ENCODE peak calls at places on chromosomes 1 and 21, in ten cellular contexts. One of them, this sample, is unnamed. For H3K4me1, H3K9me3 and H3K36me3, the result is how much of the 10 kb centered on the place peaks cover.

GRCh38 chr1:183416850-183417690 is 1.1 kb downstream of the NMNAT2 start:
- DNase-seq in tibial nerve: no peak
- DNase-seq in uterus: peak
- DNase-seq in SJSA1: peak
- DNase-seq in CD8-positive, alpha-beta memory T cell: peak
- DNase-seq in heart right ventricle: peak
- DNase-seq in trophoblast cell: peak
- DNase-seq in neuronal stem cell: peak
- DNase-seq in naive thymus-derived CD4-positive, alpha-beta T cell: peak
- DNase-seq in GM12878: no peak
- DNase-seq in this sample: peak

GRCh38 chr1:234979316-234980223 is 149.1 kb downstream of the TOMM20 start:
- DNase-seq in GM12878: no peak
- DNase-seq in neuronal stem cell: no peak
- DNase-seq in trophoblast cell: no peak
- DNase-seq in CD8-positive, alpha-beta memory T cell: no peak
- DNase-seq in uterus: no peak
- DNase-seq in tibial nerve: no peak
- DNase-seq in heart right ventricle: no peak
- DNase-seq in naive thymus-derived CD4-positive, alpha-beta T cell: peak
- DNase-seq in SJSA1: no peak
- DNase-seq in this sample: no peak

GRCh38 chr1:69523032-69523431 is 44.7 kb upstream of the LRRC7 start:
- DNase-seq in trophoblast cell: peak
- DNase-seq in tibial nerve: no peak
- DNase-seq in heart right ventricle: no peak
- DNase-seq in CD8-positive, alpha-beta memory T cell: no peak
- DNase-seq in naive thymus-derived CD4-positive, alpha-beta T cell: no peak
- DNase-seq in SJSA1: no peak
- DNase-seq in uterus: no peak
- DNase-seq in neuronal stem cell: no peak
- DNase-seq in GM12878: no peak
- DNase-seq in this sample: no peak

GRCh38 chr1:41613646-41614592 is 129.4 kb upstream of the EDN2 start:
- DNase-seq in trophoblast cell: peak
- DNase-seq in tibial nerve: no peak
- DNase-seq in uterus: no peak
- DNase-seq in neuronal stem cell: no peak
- DNase-seq in CD8-positive, alpha-beta memory T cell: no peak
- DNase-seq in SJSA1: no peak
- DNase-seq in heart right ventricle: no peak
- DNase-seq in naive thymus-derived CD4-positive, alpha-beta T cell: no peak
- DNase-seq in GM12878: no peak
- DNase-seq in this sample: no peak

GRCh38 chr1:231600461-231600976 is 26.1 kb upstream of the DISC1 start:
- DNase-seq in tibial nerve: no peak
- DNase-seq in trophoblast cell: no peak
- DNase-seq in uterus: no peak
- DNase-seq in naive thymus-derived CD4-positive, alpha-beta T cell: no peak
- DNase-seq in SJSA1: no peak
- DNase-seq in CD8-positive, alpha-beta memory T cell: no peak
- DNase-seq in GM12878: no peak
- DNase-seq in heart right ventricle: no peak
- DNase-seq in neuronal stem cell: no peak
- DNase-seq in this sample: no peak

GRCh38 chr1:39214714-39214997 is 10.2 kb downstream of the MACF1 start:
- DNase-seq in uterus: no peak
- DNase-seq in CD8-positive, alpha-beta memory T cell: no peak
- DNase-seq in tibial nerve: no peak
- DNase-seq in naive thymus-derived CD4-positive, alpha-beta T cell: no peak
- DNase-seq in GM12878: no peak
- DNase-seq in trophoblast cell: peak
- DNase-seq in neuronal stem cell: no peak
- DNase-seq in heart right ventricle: no peak
- DNase-seq in SJSA1: no peak
- DNase-seq in this sample: no peak

GRCh38 chr1:235893840-235894239 is 27.1 kb upstream of the LYST start:
- DNase-seq in uterus: no peak
- DNase-seq in trophoblast cell: no peak
- DNase-seq in neuronal stem cell: no peak
- DNase-seq in CD8-positive, alpha-beta memory T cell: no peak
- DNase-seq in naive thymus-derived CD4-positive, alpha-beta T cell: no peak
- DNase-seq in SJSA1: no peak
- DNase-seq in GM12878: no peak
- DNase-seq in heart right ventricle: no peak
- DNase-seq in tibial nerve: no peak
- DNase-seq in this sample: no peak

GRCh38 chr1:168521391-168522000 is 22.3 kb downstream of the XCL2 start:
- DNase-seq in heart right ventricle: no peak
- DNase-seq in SJSA1: no peak
- DNase-seq in neuronal stem cell: no peak
- DNase-seq in CD8-positive, alpha-beta memory T cell: peak
- DNase-seq in tibial nerve: no peak
- DNase-seq in naive thymus-derived CD4-positive, alpha-beta T cell: peak
- DNase-seq in trophoblast cell: no peak
- DNase-seq in uterus: no peak
- DNase-seq in GM12878: no peak
- DNase-seq in this sample: no peak

GRCh38 chr1:6005276-6005917 is 13.2 kb upstream of the NPHP4 start:
- DNase-seq in SJSA1: no peak
- DNase-seq in CD8-positive, alpha-beta memory T cell: no peak
- DNase-seq in neuronal stem cell: no peak
- DNase-seq in trophoblast cell: no peak
- DNase-seq in GM12878: no peak
- DNase-seq in tibial nerve: no peak
- DNase-seq in heart right ventricle: no peak
- DNase-seq in naive thymus-derived CD4-positive, alpha-beta T cell: no peak
- DNase-seq in uterus: no peak
- DNase-seq in this sample: peak

GRCh38 chr21:35179990-35180557 is 131.0 kb upstream of the RUNX1 start:
- DNase-seq in neuronal stem cell: no peak
- DNase-seq in GM12878: no peak
- DNase-seq in heart right ventricle: no peak
- DNase-seq in trophoblast cell: peak
- DNase-seq in naive thymus-derived CD4-positive, alpha-beta T cell: no peak
- DNase-seq in SJSA1: no peak
- DNase-seq in tibial nerve: no peak
- DNase-seq in CD8-positive, alpha-beta memory T cell: no peak
- DNase-seq in uterus: no peak
- DNase-seq in this sample: no peak

GRCh38 chr1:89953072-89953626 is 41.8 kb upstream of the ZNF326 start:
- DNase-seq in naive thymus-derived CD4-positive, alpha-beta T cell: peak
- DNase-seq in SJSA1: peak
- DNase-seq in heart right ventricle: no peak
- DNase-seq in tibial nerve: no peak
- DNase-seq in GM12878: peak
- DNase-seq in trophoblast cell: peak
- DNase-seq in CD8-positive, alpha-beta memory T cell: no peak
- DNase-seq in uterus: peak
- DNase-seq in neuronal stem cell: no peak
- DNase-seq in this sample: peak

GRCh38 chr1:112393634-112393976 is 2.4 kb upstream of the CTTNBP2NL start:
- DNase-seq in trophoblast cell: peak
- DNase-seq in tibial nerve: no peak
- DNase-seq in uterus: peak
- DNase-seq in SJSA1: no peak
- DNase-seq in CD8-positive, alpha-beta memory T cell: no peak
- DNase-seq in heart right ventricle: no peak
- DNase-seq in GM12878: no peak
- DNase-seq in neuronal stem cell: no peak
- DNase-seq in naive thymus-derived CD4-positive, alpha-beta T cell: no peak
- DNase-seq in this sample: no peak
- H3K4me1 ChIP-seq in trophoblast cell: under half
- H3K4me1 ChIP-seq in tibial nerve: under half
- H3K4me1 ChIP-seq in uterus: under half
- H3K4me1 ChIP-seq in SJSA1: half or more
- H3K4me1 ChIP-seq in CD8-positive, alpha-beta memory T cell: under half
- H3K4me1 ChIP-seq in heart right ventricle: half or more
- H3K4me1 ChIP-seq in GM12878: under half
- H3K4me1 ChIP-seq in neuronal stem cell: under half
- H3K4me1 ChIP-seq in naive thymus-derived CD4-positive, alpha-beta T cell: under half
- H3K4me1 ChIP-seq in this sample: under half

DNA sequence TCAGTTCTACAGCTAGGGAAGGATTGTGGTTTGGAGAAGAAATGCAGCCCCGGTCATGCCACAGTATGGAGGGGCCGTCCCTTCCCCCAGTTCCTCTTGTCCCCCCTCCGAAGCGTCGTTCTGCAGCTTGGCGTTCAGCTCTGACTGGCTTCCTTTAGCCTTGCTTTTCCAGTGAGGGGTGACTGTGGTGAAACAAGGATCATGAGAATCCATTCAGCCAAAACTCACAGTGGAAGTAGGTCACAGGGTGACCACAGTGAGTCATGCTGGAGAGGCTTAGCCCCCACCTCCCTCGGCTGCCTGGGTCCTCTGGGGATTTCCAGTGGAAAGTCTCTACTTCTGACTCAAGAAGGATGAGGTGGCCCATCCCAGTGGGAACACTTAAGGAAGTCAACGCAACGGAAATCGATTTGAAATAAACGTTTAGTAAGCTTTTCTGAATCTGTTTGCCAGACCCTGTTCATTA is 37.3 kb upstream of the COL6A2 start:
- DNase-seq in trophoblast cell: peak
- DNase-seq in naive thymus-derived CD4-positive, alpha-beta T cell: no peak
- DNase-seq in uterus: peak
- DNase-seq in SJSA1: peak
- DNase-seq in neuronal stem cell: no peak
- DNase-seq in tibial nerve: peak
- DNase-seq in heart right ventricle: peak
- DNase-seq in GM12878: no peak
- DNase-seq in CD8-positive, alpha-beta memory T cell: no peak
- DNase-seq in this sample: peak
- H3K9me3 ChIP-seq in trophoblast cell: under half
- H3K9me3 ChIP-seq in naive thymus-derived CD4-positive, alpha-beta T cell: under half
- H3K9me3 ChIP-seq in uterus: under half
- H3K9me3 ChIP-seq in SJSA1: under half
- H3K9me3 ChIP-seq in neuronal stem cell: under half
- H3K9me3 ChIP-seq in tibial nerve: under half
- H3K9me3 ChIP-seq in heart right ventricle: under half
- H3K9me3 ChIP-seq in GM12878: under half
- H3K9me3 ChIP-seq in CD8-positive, alpha-beta memory T cell: under half
- H3K9me3 ChIP-seq in this sample: under half

GRCh38 chr21:37159053-37159776 is 86.2 kb downstream of the TTC3 start:
- DNase-seq in GM12878: peak
- DNase-seq in tibial nerve: no peak
- DNase-seq in heart right ventricle: no peak
- DNase-seq in CD8-positive, alpha-beta memory T cell: no peak
- DNase-seq in SJSA1: no peak
- DNase-seq in neuronal stem cell: no peak
- DNase-seq in naive thymus-derived CD4-positive, alpha-beta T cell: no peak
- DNase-seq in trophoblast cell: no peak
- DNase-seq in uterus: no peak
- DNase-seq in this sample: no peak
- H3K36me3 ChIP-seq in GM12878: under half
- H3K36me3 ChIP-seq in tibial nerve: under half
- H3K36me3 ChIP-seq in heart right ventricle: under half
- H3K36me3 ChIP-seq in CD8-positive, alpha-beta memory T cell: under half
- H3K36me3 ChIP-seq in SJSA1: half or more
- H3K36me3 ChIP-seq in neuronal stem cell: under half
- H3K36me3 ChIP-seq in naive thymus-derived CD4-positive, alpha-beta T cell: half or more
- H3K36me3 ChIP-seq in trophoblast cell: under half
- H3K36me3 ChIP-seq in uterus: under half
- H3K36me3 ChIP-seq in this sample: under half

GRCh38 chr1:223730471-223730870 is 18.1 kb downstream of the CAPN2 start:
- DNase-seq in tibial nerve: no peak
- DNase-seq in uterus: no peak
- DNase-seq in GM12878: no peak
- DNase-seq in trophoblast cell: no peak
- DNase-seq in CD8-positive, alpha-beta memory T cell: no peak
- DNase-seq in naive thymus-derived CD4-positive, alpha-beta T cell: no peak
- DNase-seq in SJSA1: no peak
- DNase-seq in neuronal stem cell: no peak
- DNase-seq in heart right ventricle: no peak
- DNase-seq in this sample: no peak
- H3K4me1 ChIP-seq in tibial nerve: half or more
- H3K4me1 ChIP-seq in uterus: under half
- H3K4me1 ChIP-seq in GM12878: under half
- H3K4me1 ChIP-seq in trophoblast cell: half or more
- H3K4me1 ChIP-seq in CD8-positive, alpha-beta memory T cell: under half
- H3K4me1 ChIP-seq in naive thymus-derived CD4-positive, alpha-beta T cell: under half
- H3K4me1 ChIP-seq in SJSA1: half or more
- H3K4me1 ChIP-seq in neuronal stem cell: under half
- H3K4me1 ChIP-seq in heart right ventricle: half or more
- H3K4me1 ChIP-seq in this sample: half or more

DNA sequence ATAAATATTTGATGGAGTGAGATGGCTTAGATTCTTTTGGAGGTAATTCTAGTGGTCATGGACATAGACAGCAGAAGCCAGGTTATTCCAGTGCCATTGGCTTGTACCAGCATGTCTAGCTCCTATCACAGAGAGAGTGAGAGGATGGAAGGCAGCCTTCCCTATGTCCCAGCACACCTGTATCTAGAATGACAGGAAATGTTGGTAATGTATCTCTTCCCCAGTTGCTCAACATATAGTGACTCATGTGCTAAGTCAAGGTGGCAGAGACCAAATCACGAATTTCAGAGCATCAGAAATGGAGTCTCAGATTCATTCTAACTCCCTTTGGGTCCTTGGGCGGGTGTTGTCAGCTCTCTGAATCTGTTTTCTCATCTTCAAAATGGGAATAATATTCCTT is 28.4 kb downstream of the METTL13 start:
- DNase-seq in uterus: no peak
- DNase-seq in trophoblast cell: peak
- DNase-seq in heart right ventricle: no peak
- DNase-seq in GM12878: no peak
- DNase-seq in naive thymus-derived CD4-positive, alpha-beta T cell: no peak
- DNase-seq in CD8-positive, alpha-beta memory T cell: no peak
- DNase-seq in neuronal stem cell: no peak
- DNase-seq in SJSA1: no peak
- DNase-seq in tibial nerve: no peak
- DNase-seq in this sample: no peak
- H3K9me3 ChIP-seq in uterus: under half
- H3K9me3 ChIP-seq in trophoblast cell: under half
- H3K9me3 ChIP-seq in heart right ventricle: under half
- H3K9me3 ChIP-seq in GM12878: under half
- H3K9me3 ChIP-seq in naive thymus-derived CD4-positive, alpha-beta T cell: under half
- H3K9me3 ChIP-seq in CD8-positive, alpha-beta memory T cell: under half
- H3K9me3 ChIP-seq in neuronal stem cell: under half
- H3K9me3 ChIP-seq in SJSA1: under half
- H3K9me3 ChIP-seq in tibial nerve: under half
- H3K9me3 ChIP-seq in this sample: under half

This sample was measured in body of pancreas.